ENCODE peak calls at places on chromosomes 5 and 9, in ten cellular contexts. Q is brain microvascular endothelial cell, M is BJ, D is left lung, G is body of pancreas, V is breast epithelium, J is WERI-Rb-1, P is astrocyte, H is fibroblast of lung, Y is cardiac muscle cell. O is an unnamed sample.

GRCh38 chr5:152717393-152717792 is 312.3 kb upstream of the NMUR2 start:
- DNase-seq in H (no peak), P (no peak), M (no peak), J (no peak), V (no peak), Q (no peak), Y (no peak), D (no peak), G (no peak), O (no peak)

GRCh38 chr5:145791866-145792265 is 43.3 kb downstream of the PRELID2 start:
- DNase-seq in H (no peak), Y (no peak), V (no peak), P (no peak), M (no peak), D (no peak), J (no peak), Q (no peak), G (no peak), O (no peak)

GRCh38 chr9:35791321-35791921 is at the start of gene NPR2:
- DNase-seq in G (no peak), H (peak; percentile 27), P (no peak), V (no peak), D (no peak), Y (peak; percentile 78), J (no peak), M (no peak), Q (no peak), O (no peak)

GRCh38 chr5:127097288-127097687 is 24.0 kb upstream of the C5orf63 start:
- DNase-seq in Q (no peak), D (no peak), J (no peak), M (no peak), P (no peak), G (no peak), H (no peak), Y (no peak), V (no peak), O (no peak)

GRCh38 chr5:39783756-39784421 is 359.1 kb upstream of the DAB2 start:
- DNase-seq in Y (no peak), G (no peak), P (peak; percentile 28), H (peak; percentile 42), J (no peak), Q (no peak), M (peak; percentile 32), V (no peak), D (no peak), O (no peak)

GRCh38 chr5:55634866-55635265 is 77.3 kb downstream of the SLC38A9 start:
- DNase-seq in V (no peak), H (peak; percentile 10), J (no peak), P (no peak), Q (no peak), D (no peak), G (no peak), M (no peak), Y (no peak), O (peak; percentile 8)

GRCh38 chr5:170173227-170173626 is 59.6 kb upstream of the C5orf58 start:
- DNase-seq in J (no peak), V (no peak), Q (no peak), H (peak; percentile 58), P (peak; percentile 39), D (no peak), Y (no peak), M (no peak), G (no peak), O (peak; percentile 79)

GRCh38 chr5:89697581-89697980 is 712.0 kb downstream of the CETN3 start:
- DNase-seq in J (no peak), H (no peak), M (no peak), G (no peak), V (no peak), Y (no peak), P (no peak), Q (no peak), D (no peak), O (no peak)

GRCh38 chr9:72477862-72478564 is 43.4 kb upstream of the TMC1 start:
- DNase-seq in G (peak; percentile 60), D (no peak), P (peak; percentile 74), M (no peak), V (no peak), J (no peak), Y (peak; percentile 10), H (peak; percentile 85), Q (peak; percentile 68), O (peak; percentile 80)

GRCh38 chr5:179886190-179886589 is 21.5 kb downstream of the TBC1D9B start:
- DNase-seq in J (no peak), P (no peak), D (no peak), G (no peak), M (no peak), Q (no peak), Y (no peak), H (no peak), V (no peak), O (no peak)

GRCh38 chr9:114804504-114804903 is 1.3 kb downstream of the TNFSF15 start:
- DNase-seq in D (no peak), M (peak; percentile 72), H (peak; percentile 84), V (peak; percentile 34), J (no peak), P (peak; percentile 78), Y (no peak), G (peak; percentile 32), Q (peak; percentile 90), O (peak; percentile 74)

GRCh38 chr9:137956688-137957385 is 79.3 kb downstream of the CACNA1B start:
- DNase-seq in M (no peak), V (no peak), J (no peak), P (no peak), H (no peak), D (no peak), Y (no peak), Q (no peak), G (no peak), O (no peak)

GRCh38 chr5:139482050-139482889 is at the start of gene STING1:
- DNase-seq in Q (peak; percentile 94), M (peak; percentile 84), H (peak; percentile 95), P (peak; percentile 93), Y (peak; percentile 48), G (peak; percentile 71), V (peak; percentile 91), D (peak; percentile 86), J (no peak), O (peak; percentile 97)

GRCh38 chr5:92687793-92688467 is 893.1 kb downstream of the NR2F1-AS1 start:
- DNase-seq in G (no peak), J (peak; percentile 25), V (no peak), P (peak; percentile 56), M (no peak), D (no peak), H (peak; percentile 68), Y (peak; percentile 51), Q (peak; percentile 75), O (peak; percentile 8)

GRCh38 chr9:29866556-29866955 is 2293.3 kb upstream of the C9orf72 start:
- DNase-seq in M (no peak), P (no peak), V (no peak), J (no peak), Y (peak; percentile 1), Q (no peak), H (no peak), G (no peak), D (no peak), O (no peak)

GRCh38 chr9:30967484-30967883 is 1417.0 kb upstream of the ACO1 start:
- DNase-seq in Q (no peak), D (no peak), H (no peak), J (no peak), V (no peak), G (no peak), P (no peak), Y (peak; percentile 15), M (no peak), O (peak; percentile 6)

GRCh38 chr5:93273176-93273575 is 307.8 kb downstream of the NR2F1-AS1 start:
- DNase-seq in J (no peak), P (peak; percentile 87), Y (no peak), H (peak; percentile 88), M (no peak), G (no peak), Q (peak; percentile 75), D (no peak), V (no peak), O (peak; percentile 83)

GRCh38 chr9:100575765-100576368 is 2.0 kb upstream of the CAVIN4 start:
- DNase-seq in G (no peak), Y (no peak), D (no peak), Q (peak; percentile 86), J (no peak), V (no peak), M (peak; percentile 42), H (peak; percentile 93), P (peak; percentile 90), O (peak; percentile 64)

GRCh38 chr9:114662081-114662989 is 4.7 kb upstream of the TEX53 start:
- DNase-seq in P (no peak), G (peak; percentile 62), D (no peak), H (no peak), V (no peak), Q (peak; percentile 35), J (peak; percentile 80), Y (peak; percentile 62), M (no peak), O (peak; percentile 29)

GRCh38 chr5:56358046-56358445 is 124.9 kb upstream of the ANKRD55 start:
- DNase-seq in V (no peak), Y (no peak), P (no peak), G (no peak), Q (no peak), H (no peak), J (no peak), D (no peak), M (no peak), O (no peak)

GRCh38 chr5:139695183-139695573 is 47.0 kb downstream of the CXXC5 start:
- DNase-seq in P (no peak), J (no peak), V (no peak), G (no peak), Q (no peak), M (no peak), H (no peak), D (no peak), Y (no peak), O (no peak)

GRCh38 chr9:136044971-136045594 is 50.0 kb downstream of the NACC2 start:
- DNase-seq in D (peak; percentile 70), P (no peak), G (no peak), Y (no peak), J (no peak), H (no peak), Q (no peak), M (no peak), V (no peak), O (no peak)
- H3K27me3 ChIP-seq in D (no peaks in the 10 kb centered on the region), P (no peaks in the 10 kb centered on the region), G (no peaks in the 10 kb centered on the region), Y (peaks cover 1% of the 10 kb centered on the region), J (no peaks in the 10 kb centered on the region), H (no peaks in the 10 kb centered on the region), Q (no peaks in the 10 kb centered on the region), M (no peaks in the 10 kb centered on the region), V (no peaks in the 10 kb centered on the region), O (no peaks in the 10 kb centered on the region)

GRCh38 chr5:672329-673139 is 20.6 kb downstream of the TPPP start:
- DNase-seq in H (peak; percentile 67), Q (peak; percentile 94), D (peak; percentile 83), G (peak; percentile 72), M (peak; percentile 28), V (peak; percentile 57), Y (peak; percentile 28), J (peak; percentile 55), P (peak; percentile 63), O (peak; percentile 79)
- H3K4me3 ChIP-seq in H (no peak overlapping the region), Q (no peak overlapping the region), D (no peak overlapping the region), G (no peak overlapping the region), M (no peak overlapping the region), V (peak overlapping the region; percentile 23), Y (no peak overlapping the region), J (no peak overlapping the region), P (peak overlapping the region; percentile 15), O (no peak overlapping the region)

GRCh38 chr9:32783168-32783891 is at the start of gene TMEM215:
- DNase-seq in J (peak; percentile 70), Q (no peak), G (no peak), M (no peak), Y (peak; percentile 46), H (peak; percentile 13), P (no peak), V (no peak), D (peak; percentile 74), O (peak; percentile 1)
- TF ChIP-seq CTCF in J (peak; percentile 41), Q (no peak), G (no peak), M (no peak), Y (no peak), H (no peak), P (no peak), V (no peak), D (no peak), O (no peak)

GRCh38 chr9:128416014-128416413 is 4.6 kb upstream of the CERCAM start:
- DNase-seq in P (no peak), G (no peak), J (no peak), H (no peak), M (no peak), D (no peak), Y (no peak), Q (no peak), V (no peak), O (no peak)
- H3K27me3 ChIP-seq in P (peaks cover 14% of the 10 kb centered on the region), G (no peaks in the 10 kb centered on the region), J (no peaks in the 10 kb centered on the region), H (peaks cover 12% of the 10 kb centered on the region), M (peaks cover 8% of the 10 kb centered on the region), D (peaks cover 97% of the 10 kb centered on the region), Y (peaks cover 23% of the 10 kb centered on the region), Q (peaks cover 5% of the 10 kb centered on the region), V (no peaks in the 10 kb centered on the region), O (no peaks in the 10 kb centered on the region)